ENCODE peak calls at places on chromosomes 4 and X, in five cellular contexts. One of them, this sample, is unnamed.

GRCh38 chr4:14222630-14223029 is 595.1 kb upstream of the BOD1L1 start:
- DNase-seq in GM23248: no peak
- DNase-seq in A673: no peak
- DNase-seq in GM06990: no peak
- DNase-seq in CD8-positive, alpha-beta memory T cell: no peak
- DNase-seq in this sample: no peak

GRCh38 chr4:26252349-26252748 is 68.5 kb upstream of the RBPJ start:
- DNase-seq in GM23248: peak; percentile 13
- DNase-seq in A673: no peak
- DNase-seq in GM06990: no peak
- DNase-seq in CD8-positive, alpha-beta memory T cell: no peak
- DNase-seq in this sample: no peak

GRCh38 chr4:75939890-75940691 is 722 bp downstream of the NAAA start:
- DNase-seq in GM23248: peak; percentile 80
- DNase-seq in A673: peak; percentile 53
- DNase-seq in GM06990: peak; percentile 83
- DNase-seq in CD8-positive, alpha-beta memory T cell: peak; percentile 73
- DNase-seq in this sample: peak; percentile 40

GRCh38 chr4:17780461-17781071 is 855 bp downstream of the FAM184B start:
- DNase-seq in GM23248: peak; percentile 67
- DNase-seq in A673: peak; percentile 23
- DNase-seq in GM06990: no peak
- DNase-seq in CD8-positive, alpha-beta memory T cell: no peak
- DNase-seq in this sample: no peak

GRCh38 chr4:15469402-15470148 is at the start of gene CC2D2A:
- DNase-seq in GM23248: peak; percentile 81
- DNase-seq in A673: no peak
- DNase-seq in GM06990: no peak
- DNase-seq in CD8-positive, alpha-beta memory T cell: no peak
- DNase-seq in this sample: peak; percentile 56

GRCh38 chrX:153824348-153824747 is 6.0 kb downstream of the PDZD4 start:
- DNase-seq in GM23248: no peak
- DNase-seq in A673: no peak
- DNase-seq in GM06990: no peak
- DNase-seq in CD8-positive, alpha-beta memory T cell: no peak
- DNase-seq in this sample: no peak

GRCh38 chr4:137967480-137968190 is 274.5 kb downstream of the SLC7A11 start:
- DNase-seq in GM23248: peak; percentile 18
- DNase-seq in A673: peak; percentile 14
- DNase-seq in GM06990: no peak
- DNase-seq in CD8-positive, alpha-beta memory T cell: no peak
- DNase-seq in this sample: peak; percentile 37

GRCh38 chr4:24809376-24809775 is 14.0 kb downstream of the SOD3 start:
- DNase-seq in GM23248: peak; percentile 12
- DNase-seq in A673: no peak
- DNase-seq in GM06990: no peak
- DNase-seq in CD8-positive, alpha-beta memory T cell: no peak
- DNase-seq in this sample: no peak

GRCh38 chr4:4677825-4678522 is 136.1 kb upstream of the STX18 start:
- DNase-seq in GM23248: peak; percentile 83
- DNase-seq in A673: peak; percentile 70
- DNase-seq in GM06990: no peak
- DNase-seq in CD8-positive, alpha-beta memory T cell: no peak
- DNase-seq in this sample: no peak

GRCh38 chr4:32488690-32489089 is 1768.5 kb downstream of the PCDH7 start:
- DNase-seq in GM23248: peak; percentile 3
- DNase-seq in A673: peak; percentile 18
- DNase-seq in GM06990: no peak
- DNase-seq in CD8-positive, alpha-beta memory T cell: no peak
- DNase-seq in this sample: peak; percentile 63

GRCh38 chr4:33037464-33037863 is 2317.3 kb downstream of the PCDH7 start:
- DNase-seq in GM23248: no peak
- DNase-seq in A673: no peak
- DNase-seq in GM06990: no peak
- DNase-seq in CD8-positive, alpha-beta memory T cell: no peak
- DNase-seq in this sample: no peak

GRCh38 chr4:187436251-187436650 is 559.3 kb upstream of the ZFP42 start:
- DNase-seq in GM23248: no peak
- DNase-seq in A673: peak; percentile 2
- DNase-seq in GM06990: no peak
- DNase-seq in CD8-positive, alpha-beta memory T cell: no peak
- DNase-seq in this sample: no peak

GRCh38 chr4:40736910-40737309 is 12.8 kb upstream of the NSUN7 start:
- DNase-seq in GM23248: peak; percentile 59
- DNase-seq in A673: peak; percentile 53
- DNase-seq in GM06990: no peak
- DNase-seq in CD8-positive, alpha-beta memory T cell: no peak
- DNase-seq in this sample: peak; percentile 42

GRCh38 chr4:80360900-80361299 is 25.4 kb downstream of the CFAP299 start:
- DNase-seq in GM23248: no peak
- DNase-seq in A673: no peak
- DNase-seq in GM06990: no peak
- DNase-seq in CD8-positive, alpha-beta memory T cell: no peak
- DNase-seq in this sample: peak; percentile 46

GRCh38 chr4:57554693-57555092 is 444.5 kb upstream of the IGFBP7 start:
- DNase-seq in GM23248: no peak
- DNase-seq in A673: no peak
- DNase-seq in GM06990: no peak
- DNase-seq in CD8-positive, alpha-beta memory T cell: no peak
- DNase-seq in this sample: no peak

GRCh38 chrX:120302434-120302833 is 8.8 kb downstream of the TMEM255A start:
- DNase-seq in GM23248: no peak
- DNase-seq in A673: no peak
- DNase-seq in GM06990: peak; percentile 55
- DNase-seq in CD8-positive, alpha-beta memory T cell: peak; percentile 41
- DNase-seq in this sample: no peak

GRCh38 chrX:120301497-120301896 is 9.8 kb downstream of the TMEM255A start:
- DNase-seq in GM23248: no peak
- DNase-seq in A673: no peak
- DNase-seq in GM06990: no peak
- DNase-seq in CD8-positive, alpha-beta memory T cell: no peak
- DNase-seq in this sample: no peak

GRCh38 chrX:120299928-120300327 is 11.3 kb downstream of the TMEM255A start:
- DNase-seq in GM23248: no peak
- DNase-seq in A673: no peak
- DNase-seq in GM06990: no peak
- DNase-seq in CD8-positive, alpha-beta memory T cell: no peak
- DNase-seq in this sample: peak; percentile 40

GRCh38 chrX:120304241-120304640 is 7.0 kb downstream of the TMEM255A start:
- DNase-seq in GM23248: no peak
- DNase-seq in A673: no peak
- DNase-seq in GM06990: no peak
- DNase-seq in CD8-positive, alpha-beta memory T cell: no peak
- DNase-seq in this sample: no peak

GRCh38 chrX:120301960-120302359 is 9.3 kb downstream of the TMEM255A start:
- DNase-seq in GM23248: no peak
- DNase-seq in A673: no peak
- DNase-seq in GM06990: no peak
- DNase-seq in CD8-positive, alpha-beta memory T cell: no peak
- DNase-seq in this sample: no peak
- H3K4me3 ChIP-seq in GM23248: no peak overlapping the region
- H3K4me3 ChIP-seq in A673: no peak overlapping the region
- H3K4me3 ChIP-seq in GM06990: no peak overlapping the region
- H3K4me3 ChIP-seq in CD8-positive, alpha-beta memory T cell: no peak overlapping the region
- H3K4me3 ChIP-seq in this sample: no peak overlapping the region

GRCh38 chr4:54061067-54061466 is 3.3 kb downstream of the CHIC2 start:
- DNase-seq in GM23248: no peak
- DNase-seq in A673: no peak
- DNase-seq in GM06990: no peak
- DNase-seq in CD8-positive, alpha-beta memory T cell: no peak
- DNase-seq in this sample: no peak
- H3K4me3 ChIP-seq in GM23248: peak overlapping the region; percentile 96
- H3K4me3 ChIP-seq in A673: no peak overlapping the region
- H3K4me3 ChIP-seq in GM06990: no peak overlapping the region
- H3K4me3 ChIP-seq in CD8-positive, alpha-beta memory T cell: no peak overlapping the region
- H3K4me3 ChIP-seq in this sample: no peak overlapping the region

DNA sequence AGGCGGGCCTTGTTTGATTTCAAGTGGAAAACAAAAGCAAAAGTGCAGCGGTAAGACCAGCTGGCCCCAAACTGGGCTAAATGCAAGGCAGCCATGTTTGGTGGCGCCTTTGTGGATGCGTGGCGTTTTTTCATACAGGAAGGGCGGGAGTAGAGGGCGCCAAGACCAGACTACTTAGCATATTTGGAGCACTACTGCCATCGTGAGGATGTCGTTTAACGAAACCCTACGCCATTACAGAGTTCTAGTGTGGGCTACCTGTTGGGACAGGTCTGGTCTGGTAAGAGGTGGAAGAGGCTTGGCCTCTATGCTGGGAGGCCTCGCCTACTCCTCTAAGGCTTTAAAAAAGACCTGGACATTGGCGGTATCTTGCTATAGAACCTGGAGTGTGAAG is 230.7 kb upstream of the STK26 start:
- DNase-seq in GM23248: no peak
- DNase-seq in A673: peak; percentile 90
- DNase-seq in GM06990: peak; percentile 68
- DNase-seq in CD8-positive, alpha-beta memory T cell: no peak
- DNase-seq in this sample: no peak
- H3K4me3 ChIP-seq in GM23248: no peak overlapping the region
- H3K4me3 ChIP-seq in A673: peak overlapping the region; percentile 40
- H3K4me3 ChIP-seq in GM06990: peak overlapping the region; percentile 36
- H3K4me3 ChIP-seq in CD8-positive, alpha-beta memory T cell: no peak overlapping the region
- H3K4me3 ChIP-seq in this sample: no peak overlapping the region

GRCh38 chr4:7788687-7789425 is 150.8 kb downstream of the AFAP1 start:
- DNase-seq in GM23248: peak; percentile 32
- DNase-seq in A673: no peak
- DNase-seq in GM06990: no peak
- DNase-seq in CD8-positive, alpha-beta memory T cell: no peak
- DNase-seq in this sample: no peak

GRCh38 chr4:7795983-7796382 is 143.7 kb downstream of the AFAP1 start:
- DNase-seq in GM23248: no peak
- DNase-seq in A673: no peak
- DNase-seq in GM06990: no peak
- DNase-seq in CD8-positive, alpha-beta memory T cell: no peak
- DNase-seq in this sample: no peak

GRCh38 chr4:7792616-7793015 is 147.0 kb downstream of the AFAP1 start:
- DNase-seq in GM23248: no peak
- DNase-seq in A673: no peak
- DNase-seq in GM06990: no peak
- DNase-seq in CD8-positive, alpha-beta memory T cell: no peak
- DNase-seq in this sample: no peak

GRCh38 chr4:7797330-7797729 is 142.3 kb downstream of the AFAP1 start:
- DNase-seq in GM23248: no peak
- DNase-seq in A673: no peak
- DNase-seq in GM06990: no peak
- DNase-seq in CD8-positive, alpha-beta memory T cell: no peak
- DNase-seq in this sample: no peak

GRCh38 chr4:7793186-7793585 is 146.5 kb downstream of the AFAP1 start:
- DNase-seq in GM23248: no peak
- DNase-seq in A673: no peak
- DNase-seq in GM06990: no peak
- DNase-seq in CD8-positive, alpha-beta memory T cell: no peak
- DNase-seq in this sample: no peak
- H3K4me3 ChIP-seq in GM23248: no peak overlapping the region
- H3K4me3 ChIP-seq in A673: no peak overlapping the region
- H3K4me3 ChIP-seq in GM06990: no peak overlapping the region
- H3K4me3 ChIP-seq in CD8-positive, alpha-beta memory T cell: no peak overlapping the region
- H3K4me3 ChIP-seq in this sample: no peak overlapping the region

DNA sequence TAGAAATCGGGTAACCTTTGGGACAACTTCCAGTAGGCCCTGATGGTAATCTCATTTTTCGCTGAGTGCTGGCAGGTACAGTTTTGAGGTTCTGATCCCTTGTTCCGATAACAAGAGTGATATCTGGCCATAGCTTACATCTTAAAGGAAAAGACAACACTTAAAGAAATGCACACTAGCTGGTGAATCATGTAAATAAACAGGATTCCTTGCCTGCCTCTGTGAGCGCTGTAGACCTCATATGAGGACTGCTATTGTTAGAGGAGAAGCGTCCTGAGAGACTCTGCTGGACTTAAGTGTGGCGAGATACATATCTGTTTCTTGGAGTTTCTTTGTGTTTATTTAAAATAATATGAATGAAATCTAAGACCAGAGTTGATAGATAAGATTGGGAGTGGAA is 149.3 kb upstream of the SLC4A4 start:
- DNase-seq in GM23248: peak; percentile 61
- DNase-seq in A673: no peak
- DNase-seq in GM06990: no peak
- DNase-seq in CD8-positive, alpha-beta memory T cell: no peak
- DNase-seq in this sample: peak; percentile 47
- H3K4me3 ChIP-seq in GM23248: peak overlapping the region; percentile 79
- H3K4me3 ChIP-seq in A673: no peak overlapping the region
- H3K4me3 ChIP-seq in GM06990: no peak overlapping the region
- H3K4me3 ChIP-seq in CD8-positive, alpha-beta memory T cell: no peak overlapping the region
- H3K4me3 ChIP-seq in this sample: no peak overlapping the region

DNA sequence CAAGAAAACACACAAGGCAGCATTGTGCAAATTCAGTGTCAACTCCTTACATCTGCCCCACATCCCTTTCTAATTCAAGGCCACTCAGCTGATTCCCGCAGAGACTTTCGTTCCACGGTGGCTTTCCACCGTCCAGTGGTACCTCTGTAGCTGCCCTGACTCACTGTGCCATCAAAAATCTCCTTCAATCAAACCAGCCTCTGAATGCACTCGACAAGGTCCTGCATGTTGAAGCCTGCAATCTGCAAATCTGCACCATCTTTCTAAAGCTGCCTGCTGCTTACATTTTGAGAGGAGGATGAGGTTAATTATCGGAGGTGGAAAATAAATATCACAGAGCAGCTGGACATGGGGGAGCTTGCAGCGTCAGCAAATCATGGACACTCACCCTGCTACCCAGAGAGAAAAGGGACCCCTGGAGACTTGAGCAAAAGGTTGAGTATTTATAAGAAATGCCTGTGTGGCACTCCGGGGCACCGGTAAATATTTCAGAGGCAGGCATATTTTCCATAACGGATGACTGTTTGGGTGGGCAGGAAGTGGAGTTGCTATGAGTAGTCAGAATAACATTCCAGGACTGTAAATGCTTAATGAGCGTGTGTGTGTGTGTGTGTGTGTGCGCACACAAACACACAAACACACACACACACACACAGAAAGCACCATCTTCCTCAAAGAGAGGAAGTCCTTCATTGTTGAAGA is 74.8 kb downstream of the MXRA5 start:
- DNase-seq in GM23248: peak; percentile 76
- DNase-seq in A673: peak; percentile 57
- DNase-seq in GM06990: no peak
- DNase-seq in CD8-positive, alpha-beta memory T cell: no peak
- DNase-seq in this sample: peak; percentile 79
- H3K4me3 ChIP-seq in GM23248: peak overlapping the region; percentile 52
- H3K4me3 ChIP-seq in A673: peak overlapping the region; percentile 11
- H3K4me3 ChIP-seq in GM06990: no peak overlapping the region
- H3K4me3 ChIP-seq in CD8-positive, alpha-beta memory T cell: no peak overlapping the region
- H3K4me3 ChIP-seq in this sample: no peak overlapping the region

This sample was measured in bronchial epithelial cell.